ENCODE peak calls at places on chromosomes 11 and 22, in ten cellular contexts. One of them, this sample, is unnamed. For H3K36me3, the result is how much of the 10 kb centered on the place peaks cover.

GRCh38 chr22:44913198-44913983 is 96.4 kb downstream of the PHF21B start:
- DNase-seq in CD4-positive, alpha-beta memory T cell: no peak
- DNase-seq in heart left ventricle: no peak
- DNase-seq in stomach: no peak
- DNase-seq in cardiac muscle cell: no peak
- DNase-seq in Peyer's patch: peak
- DNase-seq in CD8-positive, alpha-beta memory T cell: no peak
- DNase-seq in colonic mucosa: no peak
- DNase-seq in OCI-LY7: no peak
- DNase-seq in transverse colon: no peak
- DNase-seq in this sample: no peak

GRCh38 chr11:44493383-44493782 is 72.1 kb upstream of the CD82 start:
- DNase-seq in transverse colon: no peak
- DNase-seq in CD8-positive, alpha-beta memory T cell: no peak
- DNase-seq in colonic mucosa: no peak
- DNase-seq in stomach: no peak
- DNase-seq in Peyer's patch: no peak
- DNase-seq in OCI-LY7: no peak
- DNase-seq in cardiac muscle cell: no peak
- DNase-seq in heart left ventricle: no peak
- DNase-seq in CD4-positive, alpha-beta memory T cell: no peak
- DNase-seq in this sample: no peak

GRCh38 chr11:69127091-69127850 is 28.5 kb upstream of the SMIM38 start:
- DNase-seq in OCI-LY7: no peak
- DNase-seq in transverse colon: no peak
- DNase-seq in Peyer's patch: no peak
- DNase-seq in colonic mucosa: no peak
- DNase-seq in CD8-positive, alpha-beta memory T cell: no peak
- DNase-seq in CD4-positive, alpha-beta memory T cell: no peak
- DNase-seq in stomach: peak
- DNase-seq in heart left ventricle: no peak
- DNase-seq in cardiac muscle cell: no peak
- DNase-seq in this sample: no peak

GRCh38 chr11:2563216-2564007 is 118.6 kb downstream of the KCNQ1 start:
- DNase-seq in colonic mucosa: no peak
- DNase-seq in cardiac muscle cell: no peak
- DNase-seq in OCI-LY7: no peak
- DNase-seq in Peyer's patch: peak
- DNase-seq in heart left ventricle: no peak
- DNase-seq in CD8-positive, alpha-beta memory T cell: no peak
- DNase-seq in stomach: no peak
- DNase-seq in CD4-positive, alpha-beta memory T cell: no peak
- DNase-seq in transverse colon: no peak
- DNase-seq in this sample: no peak

GRCh38 chr11:58003036-58003435 is 20.6 kb upstream of the OR9Q1 start:
- DNase-seq in Peyer's patch: no peak
- DNase-seq in transverse colon: no peak
- DNase-seq in colonic mucosa: no peak
- DNase-seq in heart left ventricle: no peak
- DNase-seq in CD8-positive, alpha-beta memory T cell: no peak
- DNase-seq in stomach: no peak
- DNase-seq in OCI-LY7: no peak
- DNase-seq in CD4-positive, alpha-beta memory T cell: no peak
- DNase-seq in cardiac muscle cell: no peak
- DNase-seq in this sample: no peak

GRCh38 chr11:69295995-69296889 is 2.3 kb downstream of the MYEOV start:
- DNase-seq in colonic mucosa: no peak
- DNase-seq in Peyer's patch: peak
- DNase-seq in CD8-positive, alpha-beta memory T cell: no peak
- DNase-seq in OCI-LY7: peak
- DNase-seq in cardiac muscle cell: no peak
- DNase-seq in CD4-positive, alpha-beta memory T cell: no peak
- DNase-seq in transverse colon: peak
- DNase-seq in heart left ventricle: no peak
- DNase-seq in stomach: peak
- DNase-seq in this sample: peak

GRCh38 chr22:41779889-41780505 is 20.5 kb upstream of the CCDC134 start:
- DNase-seq in cardiac muscle cell: no peak
- DNase-seq in transverse colon: no peak
- DNase-seq in stomach: no peak
- DNase-seq in CD8-positive, alpha-beta memory T cell: no peak
- DNase-seq in CD4-positive, alpha-beta memory T cell: no peak
- DNase-seq in colonic mucosa: no peak
- DNase-seq in heart left ventricle: no peak
- DNase-seq in Peyer's patch: no peak
- DNase-seq in OCI-LY7: no peak
- DNase-seq in this sample: no peak

GRCh38 chr22:36355362-36355761 is 32.4 kb downstream of the MYH9 start:
- DNase-seq in stomach: no peak
- DNase-seq in transverse colon: no peak
- DNase-seq in Peyer's patch: no peak
- DNase-seq in colonic mucosa: no peak
- DNase-seq in CD4-positive, alpha-beta memory T cell: no peak
- DNase-seq in cardiac muscle cell: no peak
- DNase-seq in CD8-positive, alpha-beta memory T cell: no peak
- DNase-seq in heart left ventricle: no peak
- DNase-seq in OCI-LY7: no peak
- DNase-seq in this sample: no peak

GRCh38 chr11:45798793-45799441 is 6.0 kb upstream of the SLC35C1 start:
- DNase-seq in heart left ventricle: no peak
- DNase-seq in colonic mucosa: no peak
- DNase-seq in OCI-LY7: no peak
- DNase-seq in stomach: peak
- DNase-seq in cardiac muscle cell: no peak
- DNase-seq in CD4-positive, alpha-beta memory T cell: no peak
- DNase-seq in CD8-positive, alpha-beta memory T cell: no peak
- DNase-seq in transverse colon: no peak
- DNase-seq in Peyer's patch: no peak
- DNase-seq in this sample: no peak

GRCh38 chr11:66638177-66639065 is at the start of gene RBM4:
- DNase-seq in cardiac muscle cell: peak
- DNase-seq in heart left ventricle: peak
- DNase-seq in Peyer's patch: peak
- DNase-seq in transverse colon: peak
- DNase-seq in OCI-LY7: peak
- DNase-seq in stomach: peak
- DNase-seq in colonic mucosa: peak
- DNase-seq in CD8-positive, alpha-beta memory T cell: peak
- DNase-seq in CD4-positive, alpha-beta memory T cell: peak
- DNase-seq in this sample: peak

GRCh38 chr11:66637557-66638176 is 836 bp upstream of the RBM4 start:
- DNase-seq in CD8-positive, alpha-beta memory T cell: no peak
- DNase-seq in transverse colon: no peak
- DNase-seq in OCI-LY7: no peak
- DNase-seq in colonic mucosa: no peak
- DNase-seq in stomach: no peak
- DNase-seq in cardiac muscle cell: no peak
- DNase-seq in CD4-positive, alpha-beta memory T cell: no peak
- DNase-seq in Peyer's patch: no peak
- DNase-seq in heart left ventricle: no peak
- DNase-seq in this sample: no peak

GRCh38 chr11:66643745-66644437 is 5.4 kb downstream of the RBM4 start:
- DNase-seq in colonic mucosa: no peak
- DNase-seq in Peyer's patch: no peak
- DNase-seq in cardiac muscle cell: no peak
- DNase-seq in transverse colon: no peak
- DNase-seq in OCI-LY7: no peak
- DNase-seq in CD8-positive, alpha-beta memory T cell: no peak
- DNase-seq in stomach: no peak
- DNase-seq in heart left ventricle: no peak
- DNase-seq in CD4-positive, alpha-beta memory T cell: no peak
- DNase-seq in this sample: no peak

GRCh38 chr11:66639066-66639813 is 737 bp downstream of the RBM4 start:
- DNase-seq in heart left ventricle: no peak
- DNase-seq in CD4-positive, alpha-beta memory T cell: peak
- DNase-seq in CD8-positive, alpha-beta memory T cell: peak
- DNase-seq in transverse colon: peak
- DNase-seq in OCI-LY7: peak
- DNase-seq in cardiac muscle cell: peak
- DNase-seq in Peyer's patch: no peak
- DNase-seq in stomach: no peak
- DNase-seq in colonic mucosa: no peak
- DNase-seq in this sample: no peak

GRCh38 chr11:66641834-66642233 is 3.3 kb downstream of the RBM4 start:
- DNase-seq in transverse colon: no peak
- DNase-seq in OCI-LY7: no peak
- DNase-seq in colonic mucosa: no peak
- DNase-seq in cardiac muscle cell: no peak
- DNase-seq in Peyer's patch: no peak
- DNase-seq in heart left ventricle: no peak
- DNase-seq in CD4-positive, alpha-beta memory T cell: no peak
- DNase-seq in CD8-positive, alpha-beta memory T cell: no peak
- DNase-seq in stomach: no peak
- DNase-seq in this sample: no peak
- H3K4me3 ChIP-seq in transverse colon: peak
- H3K4me3 ChIP-seq in OCI-LY7: peak
- H3K4me3 ChIP-seq in colonic mucosa: no peak
- H3K4me3 ChIP-seq in cardiac muscle cell: peak
- H3K4me3 ChIP-seq in Peyer's patch: peak
- H3K4me3 ChIP-seq in heart left ventricle: peak
- H3K4me3 ChIP-seq in CD4-positive, alpha-beta memory T cell: no peak
- H3K4me3 ChIP-seq in CD8-positive, alpha-beta memory T cell: peak
- H3K4me3 ChIP-seq in stomach: peak
- H3K4me3 ChIP-seq in this sample: peak

GRCh38 chr11:118778898-118779297 is 12.1 kb downstream of the DDX6 start:
- DNase-seq in OCI-LY7: no peak
- DNase-seq in CD4-positive, alpha-beta memory T cell: no peak
- DNase-seq in transverse colon: no peak
- DNase-seq in heart left ventricle: no peak
- DNase-seq in CD8-positive, alpha-beta memory T cell: no peak
- DNase-seq in colonic mucosa: no peak
- DNase-seq in stomach: no peak
- DNase-seq in cardiac muscle cell: no peak
- DNase-seq in Peyer's patch: no peak
- DNase-seq in this sample: no peak

GRCh38 chr11:118768715-118769114 is 22.2 kb downstream of the DDX6 start:
- DNase-seq in OCI-LY7: no peak
- DNase-seq in Peyer's patch: no peak
- DNase-seq in cardiac muscle cell: no peak
- DNase-seq in CD4-positive, alpha-beta memory T cell: no peak
- DNase-seq in colonic mucosa: no peak
- DNase-seq in heart left ventricle: no peak
- DNase-seq in CD8-positive, alpha-beta memory T cell: no peak
- DNase-seq in stomach: no peak
- DNase-seq in transverse colon: no peak
- DNase-seq in this sample: no peak

GRCh38 chr11:118771481-118772278 is 19.3 kb downstream of the DDX6 start:
- DNase-seq in CD8-positive, alpha-beta memory T cell: no peak
- DNase-seq in CD4-positive, alpha-beta memory T cell: no peak
- DNase-seq in heart left ventricle: no peak
- DNase-seq in transverse colon: no peak
- DNase-seq in stomach: no peak
- DNase-seq in cardiac muscle cell: no peak
- DNase-seq in Peyer's patch: no peak
- DNase-seq in colonic mucosa: no peak
- DNase-seq in OCI-LY7: no peak
- DNase-seq in this sample: no peak

GRCh38 chr11:118774032-118774431 is 16.9 kb downstream of the DDX6 start:
- DNase-seq in CD8-positive, alpha-beta memory T cell: no peak
- DNase-seq in colonic mucosa: no peak
- DNase-seq in heart left ventricle: no peak
- DNase-seq in cardiac muscle cell: no peak
- DNase-seq in OCI-LY7: no peak
- DNase-seq in Peyer's patch: no peak
- DNase-seq in stomach: no peak
- DNase-seq in transverse colon: no peak
- DNase-seq in CD4-positive, alpha-beta memory T cell: no peak
- DNase-seq in this sample: no peak
- H3K36me3 ChIP-seq in CD8-positive, alpha-beta memory T cell: half or more
- H3K36me3 ChIP-seq in colonic mucosa: under half
- H3K36me3 ChIP-seq in heart left ventricle: under half
- H3K36me3 ChIP-seq in cardiac muscle cell: under half
- H3K36me3 ChIP-seq in OCI-LY7: half or more
- H3K36me3 ChIP-seq in Peyer's patch: under half
- H3K36me3 ChIP-seq in stomach: half or more
- H3K36me3 ChIP-seq in transverse colon: under half
- H3K36me3 ChIP-seq in CD4-positive, alpha-beta memory T cell: half or more
- H3K36me3 ChIP-seq in this sample: under half

DNA sequence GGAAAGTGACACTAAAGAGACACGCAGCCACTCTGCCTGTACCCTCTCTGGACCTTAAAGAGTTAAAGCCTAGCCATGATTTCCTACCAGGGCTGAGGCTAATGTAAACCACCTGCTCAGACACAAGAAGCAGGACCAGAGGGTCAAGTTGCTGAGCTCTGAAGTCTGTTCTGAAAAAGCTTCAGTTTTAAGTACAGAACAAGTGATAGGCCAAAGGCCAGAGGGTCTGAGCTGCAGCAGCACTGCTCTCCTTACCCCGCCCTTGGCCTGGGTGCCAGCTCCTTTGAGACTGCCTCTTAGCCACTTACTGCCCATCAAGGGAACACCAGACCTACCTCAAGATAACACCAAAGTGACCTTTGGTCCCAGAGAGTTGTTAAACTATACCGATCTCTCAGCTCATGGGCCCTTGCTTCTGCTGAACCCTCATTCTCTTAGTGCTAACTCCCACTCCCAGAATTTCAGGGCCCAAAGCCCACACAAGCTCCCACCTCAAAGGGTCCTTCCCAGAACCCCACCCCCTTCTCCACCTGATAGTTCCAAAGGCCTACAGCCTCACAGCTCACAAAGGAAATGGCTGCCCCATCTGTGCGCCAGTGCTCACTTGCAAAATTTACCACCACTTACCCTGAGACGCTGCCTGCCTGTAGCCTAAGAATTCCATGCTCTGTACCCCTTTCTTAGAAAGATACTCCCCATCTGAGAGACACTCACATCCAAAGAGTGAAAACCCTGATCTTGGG is 40.6 kb downstream of the IL18BP start:
- DNase-seq in heart left ventricle: no peak
- DNase-seq in stomach: peak
- DNase-seq in cardiac muscle cell: peak
- DNase-seq in transverse colon: peak
- DNase-seq in OCI-LY7: peak
- DNase-seq in colonic mucosa: peak
- DNase-seq in CD8-positive, alpha-beta memory T cell: no peak
- DNase-seq in CD4-positive, alpha-beta memory T cell: no peak
- DNase-seq in Peyer's patch: peak
- DNase-seq in this sample: no peak
- H3K4me3 ChIP-seq in heart left ventricle: peak
- H3K4me3 ChIP-seq in stomach: peak
- H3K4me3 ChIP-seq in cardiac muscle cell: peak
- H3K4me3 ChIP-seq in transverse colon: peak
- H3K4me3 ChIP-seq in OCI-LY7: peak
- H3K4me3 ChIP-seq in colonic mucosa: peak
- H3K4me3 ChIP-seq in CD8-positive, alpha-beta memory T cell: peak
- H3K4me3 ChIP-seq in CD4-positive, alpha-beta memory T cell: peak
- H3K4me3 ChIP-seq in Peyer's patch: peak
- H3K4me3 ChIP-seq in this sample: peak

DNA sequence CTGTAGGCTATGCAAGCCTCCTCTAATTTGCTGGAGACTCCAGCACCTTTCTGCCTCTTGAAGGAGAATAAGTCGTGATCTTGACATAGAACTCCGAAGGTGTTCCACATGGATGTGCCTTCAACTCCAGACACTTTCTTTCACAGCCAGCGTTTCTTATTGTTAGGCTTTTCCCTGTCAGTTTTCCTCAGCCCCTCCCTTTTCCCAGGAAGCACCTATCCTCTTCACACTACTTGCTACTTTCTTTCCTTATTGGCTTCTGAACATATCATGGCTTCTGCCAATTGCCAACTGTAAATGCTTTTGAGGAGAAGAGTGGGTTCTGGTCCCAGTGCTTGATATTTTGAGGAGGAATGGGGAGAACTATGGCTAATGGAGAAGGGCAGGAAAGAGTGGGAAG is 216.3 kb upstream of the PGR start:
- DNase-seq in colonic mucosa: no peak
- DNase-seq in OCI-LY7: no peak
- DNase-seq in Peyer's patch: no peak
- DNase-seq in transverse colon: no peak
- DNase-seq in cardiac muscle cell: no peak
- DNase-seq in CD4-positive, alpha-beta memory T cell: no peak
- DNase-seq in stomach: no peak
- DNase-seq in heart left ventricle: no peak
- DNase-seq in CD8-positive, alpha-beta memory T cell: no peak
- DNase-seq in this sample: no peak
- H3K36me3 ChIP-seq in colonic mucosa: under half
- H3K36me3 ChIP-seq in OCI-LY7: under half
- H3K36me3 ChIP-seq in Peyer's patch: under half
- H3K36me3 ChIP-seq in transverse colon: under half
- H3K36me3 ChIP-seq in cardiac muscle cell: under half
- H3K36me3 ChIP-seq in CD4-positive, alpha-beta memory T cell: under half
- H3K36me3 ChIP-seq in stomach: under half
- H3K36me3 ChIP-seq in heart left ventricle: under half
- H3K36me3 ChIP-seq in CD8-positive, alpha-beta memory T cell: under half
- H3K36me3 ChIP-seq in this sample: under half

This sample was measured in GM06990.